ENCODE peak calls at places on chromosomes 12 and 14, in four cellular contexts. One of them, this sample, is unnamed.

GRCh38 chr12:114916531-114916930 is 232.6 kb upstream of the TBX3 start:
- DNase-seq in amygdala: no peak
- DNase-seq in EL: peak; percentile 72
- DNase-seq in activated CD4-positive, alpha-beta T cell treated with anti-CD3 and anti-CD28 coated beads for 36 hours: no peak
- DNase-seq in this sample: peak; percentile 83

GRCh38 chr14:49977126-49977841 is 84.4 kb downstream of the ARF6 start:
- DNase-seq in amygdala: no peak
- DNase-seq in EL: no peak
- DNase-seq in activated CD4-positive, alpha-beta T cell treated with anti-CD3 and anti-CD28 coated beads for 36 hours: peak; percentile 62
- DNase-seq in this sample: no peak

GRCh38 chr12:119666900-119667576 is 895 bp upstream of the PRKAB1 start:
- DNase-seq in amygdala: no peak
- DNase-seq in EL: no peak
- DNase-seq in activated CD4-positive, alpha-beta T cell treated with anti-CD3 and anti-CD28 coated beads for 36 hours: no peak
- DNase-seq in this sample: no peak

GRCh38 chr14:101500681-101501080 is 60.6 kb upstream of the DIO3 start:
- DNase-seq in amygdala: no peak
- DNase-seq in EL: no peak
- DNase-seq in activated CD4-positive, alpha-beta T cell treated with anti-CD3 and anti-CD28 coated beads for 36 hours: no peak
- DNase-seq in this sample: no peak

GRCh38 chr12:119594399-119594730 is 791 bp downstream of the TMEM233 start:
- DNase-seq in amygdala: no peak
- DNase-seq in EL: no peak
- DNase-seq in activated CD4-positive, alpha-beta T cell treated with anti-CD3 and anti-CD28 coated beads for 36 hours: no peak
- DNase-seq in this sample: peak; percentile 10

GRCh38 chr12:89707992-89708792 is 446 bp downstream of the ATP2B1 start:
- DNase-seq in amygdala: peak; percentile 13
- DNase-seq in EL: peak; percentile 28
- DNase-seq in activated CD4-positive, alpha-beta T cell treated with anti-CD3 and anti-CD28 coated beads for 36 hours: peak; percentile 64
- DNase-seq in this sample: peak; percentile 37

GRCh38 chr14:23056956-23057756 is at the start of gene CDH24:
- DNase-seq in amygdala: no peak
- DNase-seq in EL: peak; percentile 81
- DNase-seq in activated CD4-positive, alpha-beta T cell treated with anti-CD3 and anti-CD28 coated beads for 36 hours: peak; percentile 84
- DNase-seq in this sample: peak; percentile 76

GRCh38 chr14:41285193-41285748 is 321.4 kb upstream of the LRFN5 start:
- DNase-seq in amygdala: no peak
- DNase-seq in EL: no peak
- DNase-seq in activated CD4-positive, alpha-beta T cell treated with anti-CD3 and anti-CD28 coated beads for 36 hours: peak; percentile 22
- DNase-seq in this sample: peak; percentile 3

GRCh38 chr12:102702447-102703114 is 214.5 kb downstream of the PAH start:
- DNase-seq in amygdala: no peak
- DNase-seq in EL: peak; percentile 77
- DNase-seq in activated CD4-positive, alpha-beta T cell treated with anti-CD3 and anti-CD28 coated beads for 36 hours: peak; percentile 55
- DNase-seq in this sample: peak; percentile 4

GRCh38 chr12:89537389-89537788 is 11.5 kb upstream of the POC1B start:
- DNase-seq in amygdala: no peak
- DNase-seq in EL: no peak
- DNase-seq in activated CD4-positive, alpha-beta T cell treated with anti-CD3 and anti-CD28 coated beads for 36 hours: no peak
- DNase-seq in this sample: no peak

GRCh38 chr14:44109041-44109440 is 398.0 kb downstream of the FSCB start:
- DNase-seq in amygdala: no peak
- DNase-seq in EL: no peak
- DNase-seq in activated CD4-positive, alpha-beta T cell treated with anti-CD3 and anti-CD28 coated beads for 36 hours: no peak
- DNase-seq in this sample: no peak

GRCh38 chr14:50210074-50210473 is 21.3 kb downstream of the SOS2 start:
- DNase-seq in amygdala: no peak
- DNase-seq in EL: no peak
- DNase-seq in activated CD4-positive, alpha-beta T cell treated with anti-CD3 and anti-CD28 coated beads for 36 hours: no peak
- DNase-seq in this sample: no peak

GRCh38 chr12:6266431-6267006 is 44.0 kb upstream of the PLEKHG6 start:
- DNase-seq in amygdala: no peak
- DNase-seq in EL: no peak
- DNase-seq in activated CD4-positive, alpha-beta T cell treated with anti-CD3 and anti-CD28 coated beads for 36 hours: no peak
- DNase-seq in this sample: no peak

GRCh38 chr12:83005534-83006197 is 319.0 kb downstream of the TMTC2 start:
- DNase-seq in amygdala: no peak
- DNase-seq in EL: no peak
- DNase-seq in activated CD4-positive, alpha-beta T cell treated with anti-CD3 and anti-CD28 coated beads for 36 hours: no peak
- DNase-seq in this sample: no peak

GRCh38 chr12:22588817-22589216 is 36.2 kb upstream of the ETNK1 start:
- DNase-seq in amygdala: no peak
- DNase-seq in EL: no peak
- DNase-seq in activated CD4-positive, alpha-beta T cell treated with anti-CD3 and anti-CD28 coated beads for 36 hours: no peak
- DNase-seq in this sample: no peak

GRCh38 chr12:28610401-28611114 is 420.3 kb downstream of the CCDC91 start:
- DNase-seq in amygdala: no peak
- DNase-seq in EL: no peak
- DNase-seq in activated CD4-positive, alpha-beta T cell treated with anti-CD3 and anti-CD28 coated beads for 36 hours: no peak
- DNase-seq in this sample: no peak

GRCh38 chr14:60634153-60634552 is 15.1 kb downstream of the SIX1 start:
- DNase-seq in amygdala: no peak
- DNase-seq in EL: no peak
- DNase-seq in activated CD4-positive, alpha-beta T cell treated with anti-CD3 and anti-CD28 coated beads for 36 hours: no peak
- DNase-seq in this sample: no peak

GRCh38 chr12:113819495-113819894 is 146.6 kb downstream of the RBM19 start:
- DNase-seq in amygdala: no peak
- DNase-seq in EL: no peak
- DNase-seq in activated CD4-positive, alpha-beta T cell treated with anti-CD3 and anti-CD28 coated beads for 36 hours: no peak
- DNase-seq in this sample: no peak

GRCh38 chr12:57551637-57552305 is 1.9 kb downstream of the KIF5A start:
- DNase-seq in amygdala: no peak
- DNase-seq in EL: no peak
- DNase-seq in activated CD4-positive, alpha-beta T cell treated with anti-CD3 and anti-CD28 coated beads for 36 hours: no peak
- DNase-seq in this sample: no peak

GRCh38 chr12:55687746-55688145 is 20.0 kb downstream of the ITGA7 start:
- DNase-seq in amygdala: no peak
- DNase-seq in EL: no peak
- DNase-seq in activated CD4-positive, alpha-beta T cell treated with anti-CD3 and anti-CD28 coated beads for 36 hours: peak; percentile 68
- DNase-seq in this sample: no peak

GRCh38 chr14:22381751-22382150 is 207.3 kb downstream of the DAD1 start:
- DNase-seq in amygdala: no peak
- DNase-seq in EL: no peak
- DNase-seq in activated CD4-positive, alpha-beta T cell treated with anti-CD3 and anti-CD28 coated beads for 36 hours: no peak
- DNase-seq in this sample: no peak

GRCh38 chr12:53299101-53299453 is 418 bp upstream of the MYG1 start:
- DNase-seq in amygdala: no peak
- DNase-seq in EL: peak; percentile 88
- DNase-seq in activated CD4-positive, alpha-beta T cell treated with anti-CD3 and anti-CD28 coated beads for 36 hours: peak; percentile 61
- DNase-seq in this sample: peak; percentile 51

GRCh38 chr12:122951979-122952892 is 14.0 kb downstream of the ABCB9 start:
- DNase-seq in amygdala: peak; percentile 79
- DNase-seq in EL: peak; percentile 70
- DNase-seq in activated CD4-positive, alpha-beta T cell treated with anti-CD3 and anti-CD28 coated beads for 36 hours: peak; percentile 85
- DNase-seq in this sample: peak; percentile 70

GRCh38 chr12:99552022-99552421 is 95.5 kb upstream of the GARIN6 start:
- DNase-seq in amygdala: no peak
- DNase-seq in EL: no peak
- DNase-seq in activated CD4-positive, alpha-beta T cell treated with anti-CD3 and anti-CD28 coated beads for 36 hours: no peak
- DNase-seq in this sample: no peak

GRCh38 chr14:89339579-89339978 is 77.5 kb downstream of the FOXN3 start:
- DNase-seq in amygdala: no peak
- DNase-seq in EL: no peak
- DNase-seq in activated CD4-positive, alpha-beta T cell treated with anti-CD3 and anti-CD28 coated beads for 36 hours: no peak
- DNase-seq in this sample: no peak

GRCh38 chr12:2804390-2805145 is 7.9 kb upstream of the ITFG2 start:
- DNase-seq in amygdala: no peak
- DNase-seq in EL: peak; percentile 56
- DNase-seq in activated CD4-positive, alpha-beta T cell treated with anti-CD3 and anti-CD28 coated beads for 36 hours: no peak
- DNase-seq in this sample: peak; percentile 65

GRCh38 chr12:122788387-122788786 is 14.0 kb downstream of the CCDC62 start:
- DNase-seq in amygdala: no peak
- DNase-seq in EL: peak; percentile 63
- DNase-seq in activated CD4-positive, alpha-beta T cell treated with anti-CD3 and anti-CD28 coated beads for 36 hours: no peak
- DNase-seq in this sample: peak; percentile 54

GRCh38 chr14:94051115-94051514 is 25.0 kb downstream of the OTUB2 start:
- DNase-seq in amygdala: peak; percentile 79
- DNase-seq in EL: peak; percentile 31
- DNase-seq in activated CD4-positive, alpha-beta T cell treated with anti-CD3 and anti-CD28 coated beads for 36 hours: no peak
- DNase-seq in this sample: no peak

This sample was measured in MG63.